ENCODE peak calls at places on chromosome 22, in ten cellular contexts. One of them, this sample, is unnamed.

GRCh38 chr22:32310777-32311176 is 46.9 kb upstream of the RFPL3 start:
- DNase-seq in left cardiac atrium: no peak
- DNase-seq in NCI-H524: no peak
- DNase-seq in IMR-90: no peak
- DNase-seq in retina: no peak
- DNase-seq in T1000: no peak
- DNase-seq in GM12865: no peak
- DNase-seq in activated gamma-delta T cell treated with Interleukin-2 at 50 U/mL for 16 hours: no peak
- DNase-seq in thoracic aorta: no peak
- DNase-seq in mesenchymal stem cell: no peak
- DNase-seq in this sample: no peak

GRCh38 chr22:37118083-37118482 is 8.6 kb upstream of the TMPRSS6 start:
- DNase-seq in thoracic aorta: no peak
- DNase-seq in retina: no peak
- DNase-seq in T1000: no peak
- DNase-seq in mesenchymal stem cell: no peak
- DNase-seq in NCI-H524: no peak
- DNase-seq in IMR-90: no peak
- DNase-seq in left cardiac atrium: no peak
- DNase-seq in GM12865: no peak
- DNase-seq in activated gamma-delta T cell treated with Interleukin-2 at 50 U/mL for 16 hours: no peak
- DNase-seq in this sample: no peak

GRCh38 chr22:32796865-32797573 is 4.5 kb upstream of the TIMP3 start:
- DNase-seq in IMR-90: peak; percentile 83
- DNase-seq in NCI-H524: peak; percentile 69
- DNase-seq in thoracic aorta: peak; percentile 51
- DNase-seq in GM12865: peak; percentile 55
- DNase-seq in left cardiac atrium: peak; percentile 79
- DNase-seq in mesenchymal stem cell: peak; percentile 66
- DNase-seq in retina: peak; percentile 84
- DNase-seq in T1000: peak; percentile 66
- DNase-seq in activated gamma-delta T cell treated with Interleukin-2 at 50 U/mL for 16 hours: peak; percentile 27
- DNase-seq in this sample: peak; percentile 36

GRCh38 chr22:49962012-49962750 is 1.6 kb downstream of the PIM3 start:
- DNase-seq in T1000: peak; percentile 67
- DNase-seq in activated gamma-delta T cell treated with Interleukin-2 at 50 U/mL for 16 hours: peak; percentile 72
- DNase-seq in GM12865: peak; percentile 90
- DNase-seq in left cardiac atrium: peak; percentile 90
- DNase-seq in thoracic aorta: peak; percentile 55
- DNase-seq in NCI-H524: peak; percentile 47
- DNase-seq in IMR-90: peak; percentile 93
- DNase-seq in retina: peak; percentile 63
- DNase-seq in mesenchymal stem cell: peak; percentile 96
- DNase-seq in this sample: no peak

GRCh38 chr22:47063071-47063509 is 300.6 kb downstream of the TBC1D22A start:
- DNase-seq in left cardiac atrium: no peak
- DNase-seq in T1000: no peak
- DNase-seq in thoracic aorta: no peak
- DNase-seq in NCI-H524: no peak
- DNase-seq in IMR-90: no peak
- DNase-seq in mesenchymal stem cell: no peak
- DNase-seq in retina: no peak
- DNase-seq in GM12865: no peak
- DNase-seq in activated gamma-delta T cell treated with Interleukin-2 at 50 U/mL for 16 hours: no peak
- DNase-seq in this sample: no peak

GRCh38 chr22:24482586-24482985 is 12.5 kb upstream of the UPB1 start:
- DNase-seq in IMR-90: peak; percentile 79
- DNase-seq in NCI-H524: peak; percentile 12
- DNase-seq in retina: no peak
- DNase-seq in left cardiac atrium: no peak
- DNase-seq in mesenchymal stem cell: peak; percentile 85
- DNase-seq in T1000: no peak
- DNase-seq in GM12865: no peak
- DNase-seq in activated gamma-delta T cell treated with Interleukin-2 at 50 U/mL for 16 hours: no peak
- DNase-seq in thoracic aorta: no peak
- DNase-seq in this sample: no peak

GRCh38 chr22:25700996-25701815 is 40.8 kb upstream of the MYO18B start:
- DNase-seq in left cardiac atrium: peak; percentile 36
- DNase-seq in retina: no peak
- DNase-seq in NCI-H524: peak; percentile 92
- DNase-seq in mesenchymal stem cell: no peak
- DNase-seq in IMR-90: peak; percentile 22
- DNase-seq in thoracic aorta: no peak
- DNase-seq in GM12865: no peak
- DNase-seq in T1000: no peak
- DNase-seq in activated gamma-delta T cell treated with Interleukin-2 at 50 U/mL for 16 hours: no peak
- DNase-seq in this sample: no peak

GRCh38 chr22:20147286-20147988 is 3.4 kb downstream of the CCDC188 start:
- DNase-seq in GM12865: no peak
- DNase-seq in retina: no peak
- DNase-seq in NCI-H524: no peak
- DNase-seq in left cardiac atrium: no peak
- DNase-seq in mesenchymal stem cell: no peak
- DNase-seq in activated gamma-delta T cell treated with Interleukin-2 at 50 U/mL for 16 hours: no peak
- DNase-seq in IMR-90: no peak
- DNase-seq in thoracic aorta: no peak
- DNase-seq in T1000: no peak
- DNase-seq in this sample: no peak

GRCh38 chr22:27473533-27473932 is 328.0 kb downstream of the MN1 start:
- DNase-seq in left cardiac atrium: no peak
- DNase-seq in retina: no peak
- DNase-seq in NCI-H524: no peak
- DNase-seq in mesenchymal stem cell: no peak
- DNase-seq in IMR-90: no peak
- DNase-seq in thoracic aorta: no peak
- DNase-seq in activated gamma-delta T cell treated with Interleukin-2 at 50 U/mL for 16 hours: no peak
- DNase-seq in GM12865: no peak
- DNase-seq in T1000: no peak
- DNase-seq in this sample: no peak

GRCh38 chr22:30920407-30920806 is 48.2 kb downstream of the MORC2 start:
- DNase-seq in GM12865: peak; percentile 76
- DNase-seq in mesenchymal stem cell: peak; percentile 55
- DNase-seq in T1000: peak; percentile 65
- DNase-seq in IMR-90: peak; percentile 59
- DNase-seq in NCI-H524: peak; percentile 62
- DNase-seq in left cardiac atrium: peak; percentile 83
- DNase-seq in retina: peak; percentile 78
- DNase-seq in thoracic aorta: peak; percentile 45
- DNase-seq in activated gamma-delta T cell treated with Interleukin-2 at 50 U/mL for 16 hours: peak; percentile 88
- DNase-seq in this sample: peak; percentile 65

GRCh38 chr22:43838571-43839307 is 23.6 kb downstream of the SULT4A1 start:
- DNase-seq in retina: no peak
- DNase-seq in thoracic aorta: no peak
- DNase-seq in GM12865: no peak
- DNase-seq in IMR-90: no peak
- DNase-seq in mesenchymal stem cell: no peak
- DNase-seq in T1000: no peak
- DNase-seq in NCI-H524: no peak
- DNase-seq in activated gamma-delta T cell treated with Interleukin-2 at 50 U/mL for 16 hours: no peak
- DNase-seq in left cardiac atrium: no peak
- DNase-seq in this sample: no peak

GRCh38 chr22:36797988-36798670 is 18.7 kb downstream of the PVALB start:
- DNase-seq in left cardiac atrium: no peak
- DNase-seq in thoracic aorta: no peak
- DNase-seq in GM12865: peak; percentile 32
- DNase-seq in activated gamma-delta T cell treated with Interleukin-2 at 50 U/mL for 16 hours: no peak
- DNase-seq in mesenchymal stem cell: no peak
- DNase-seq in IMR-90: no peak
- DNase-seq in T1000: no peak
- DNase-seq in retina: peak; percentile 63
- DNase-seq in NCI-H524: no peak
- DNase-seq in this sample: no peak

GRCh38 chr22:22519591-22519990 is 479 bp downstream of the ZNF280A start:
- DNase-seq in thoracic aorta: no peak
- DNase-seq in left cardiac atrium: no peak
- DNase-seq in IMR-90: no peak
- DNase-seq in retina: no peak
- DNase-seq in NCI-H524: no peak
- DNase-seq in activated gamma-delta T cell treated with Interleukin-2 at 50 U/mL for 16 hours: no peak
- DNase-seq in T1000: no peak
- DNase-seq in mesenchymal stem cell: no peak
- DNase-seq in GM12865: no peak
- DNase-seq in this sample: no peak

GRCh38 chr22:19289475-19290161 is 1.9 kb downstream of the CLTCL1 start:
- DNase-seq in mesenchymal stem cell: peak; percentile 85
- DNase-seq in activated gamma-delta T cell treated with Interleukin-2 at 50 U/mL for 16 hours: peak; percentile 8
- DNase-seq in thoracic aorta: no peak
- DNase-seq in T1000: no peak
- DNase-seq in NCI-H524: no peak
- DNase-seq in GM12865: no peak
- DNase-seq in left cardiac atrium: no peak
- DNase-seq in retina: no peak
- DNase-seq in IMR-90: peak; percentile 81
- DNase-seq in this sample: no peak

GRCh38 chr22:43550024-43550620 is 138.3 kb downstream of the MPPED1 start:
- DNase-seq in thoracic aorta: no peak
- DNase-seq in left cardiac atrium: no peak
- DNase-seq in mesenchymal stem cell: no peak
- DNase-seq in retina: no peak
- DNase-seq in NCI-H524: no peak
- DNase-seq in activated gamma-delta T cell treated with Interleukin-2 at 50 U/mL for 16 hours: no peak
- DNase-seq in GM12865: peak; percentile 24
- DNase-seq in T1000: no peak
- DNase-seq in IMR-90: no peak
- DNase-seq in this sample: no peak

GRCh38 chr22:31125521-31126117 is 2.9 kb downstream of the INPP5J start:
- DNase-seq in thoracic aorta: no peak
- DNase-seq in GM12865: no peak
- DNase-seq in activated gamma-delta T cell treated with Interleukin-2 at 50 U/mL for 16 hours: no peak
- DNase-seq in IMR-90: no peak
- DNase-seq in NCI-H524: no peak
- DNase-seq in left cardiac atrium: no peak
- DNase-seq in mesenchymal stem cell: no peak
- DNase-seq in retina: no peak
- DNase-seq in T1000: no peak
- DNase-seq in this sample: no peak

GRCh38 chr22:49239264-49240015 is 588.2 kb downstream of the BRD1 start:
- DNase-seq in GM12865: no peak
- DNase-seq in thoracic aorta: no peak
- DNase-seq in left cardiac atrium: no peak
- DNase-seq in mesenchymal stem cell: no peak
- DNase-seq in activated gamma-delta T cell treated with Interleukin-2 at 50 U/mL for 16 hours: no peak
- DNase-seq in IMR-90: no peak
- DNase-seq in T1000: no peak
- DNase-seq in NCI-H524: no peak
- DNase-seq in retina: no peak
- DNase-seq in this sample: no peak

GRCh38 chr22:45664136-45664646 is 7.4 kb upstream of the ATXN10 start:
- DNase-seq in left cardiac atrium: no peak
- DNase-seq in activated gamma-delta T cell treated with Interleukin-2 at 50 U/mL for 16 hours: no peak
- DNase-seq in mesenchymal stem cell: no peak
- DNase-seq in thoracic aorta: no peak
- DNase-seq in NCI-H524: no peak
- DNase-seq in retina: no peak
- DNase-seq in GM12865: no peak
- DNase-seq in IMR-90: no peak
- DNase-seq in T1000: no peak
- DNase-seq in this sample: no peak

GRCh38 chr22:48745842-48746788 is 1081.6 kb downstream of the BRD1 start:
- DNase-seq in NCI-H524: no peak
- DNase-seq in GM12865: no peak
- DNase-seq in activated gamma-delta T cell treated with Interleukin-2 at 50 U/mL for 16 hours: no peak
- DNase-seq in thoracic aorta: no peak
- DNase-seq in IMR-90: no peak
- DNase-seq in mesenchymal stem cell: no peak
- DNase-seq in left cardiac atrium: no peak
- DNase-seq in T1000: no peak
- DNase-seq in retina: no peak
- DNase-seq in this sample: no peak

GRCh38 chr22:48474881-48475280 is 1352.8 kb downstream of the BRD1 start:
- DNase-seq in NCI-H524: no peak
- DNase-seq in left cardiac atrium: no peak
- DNase-seq in mesenchymal stem cell: no peak
- DNase-seq in activated gamma-delta T cell treated with Interleukin-2 at 50 U/mL for 16 hours: no peak
- DNase-seq in retina: no peak
- DNase-seq in IMR-90: no peak
- DNase-seq in GM12865: no peak
- DNase-seq in T1000: no peak
- DNase-seq in thoracic aorta: no peak
- DNase-seq in this sample: no peak

GRCh38 chr22:45604239-45604711 is 67.4 kb upstream of the ATXN10 start:
- DNase-seq in thoracic aorta: no peak
- DNase-seq in T1000: peak; percentile 12
- DNase-seq in retina: no peak
- DNase-seq in mesenchymal stem cell: no peak
- DNase-seq in NCI-H524: no peak
- DNase-seq in IMR-90: peak; percentile 48
- DNase-seq in left cardiac atrium: no peak
- DNase-seq in GM12865: no peak
- DNase-seq in activated gamma-delta T cell treated with Interleukin-2 at 50 U/mL for 16 hours: no peak
- DNase-seq in this sample: no peak

GRCh38 chr22:29030016-29030617 is 31.5 kb downstream of the C22orf31 start:
- DNase-seq in retina: peak; percentile 44
- DNase-seq in T1000: no peak
- DNase-seq in activated gamma-delta T cell treated with Interleukin-2 at 50 U/mL for 16 hours: no peak
- DNase-seq in GM12865: no peak
- DNase-seq in mesenchymal stem cell: peak; percentile 43
- DNase-seq in NCI-H524: no peak
- DNase-seq in IMR-90: no peak
- DNase-seq in thoracic aorta: no peak
- DNase-seq in left cardiac atrium: no peak
- DNase-seq in this sample: no peak

GRCh38 chr22:46444390-46444854 is 93.0 kb downstream of the CELSR1 start:
- DNase-seq in T1000: no peak
- DNase-seq in GM12865: no peak
- DNase-seq in IMR-90: no peak
- DNase-seq in NCI-H524: no peak
- DNase-seq in mesenchymal stem cell: no peak
- DNase-seq in activated gamma-delta T cell treated with Interleukin-2 at 50 U/mL for 16 hours: no peak
- DNase-seq in retina: no peak
- DNase-seq in left cardiac atrium: no peak
- DNase-seq in thoracic aorta: no peak
- DNase-seq in this sample: no peak

GRCh38 chr22:43015677-43016042 is 711 bp upstream of the PACSIN2 start:
- DNase-seq in NCI-H524: no peak
- DNase-seq in IMR-90: no peak
- DNase-seq in left cardiac atrium: no peak
- DNase-seq in thoracic aorta: no peak
- DNase-seq in retina: no peak
- DNase-seq in GM12865: no peak
- DNase-seq in T1000: no peak
- DNase-seq in activated gamma-delta T cell treated with Interleukin-2 at 50 U/mL for 16 hours: no peak
- DNase-seq in mesenchymal stem cell: no peak
- DNase-seq in this sample: no peak

GRCh38 chr22:28894320-28894719 is 10.9 kb downstream of the ZNRF3 start:
- DNase-seq in T1000: no peak
- DNase-seq in retina: no peak
- DNase-seq in left cardiac atrium: peak; percentile 40
- DNase-seq in NCI-H524: peak; percentile 94
- DNase-seq in IMR-90: no peak
- DNase-seq in thoracic aorta: no peak
- DNase-seq in GM12865: no peak
- DNase-seq in activated gamma-delta T cell treated with Interleukin-2 at 50 U/mL for 16 hours: no peak
- DNase-seq in mesenchymal stem cell: no peak
- DNase-seq in this sample: no peak

GRCh38 chr22:40422558-40423245 is 52.3 kb downstream of the SGSM3 start:
- DNase-seq in mesenchymal stem cell: no peak
- DNase-seq in left cardiac atrium: no peak
- DNase-seq in thoracic aorta: no peak
- DNase-seq in NCI-H524: no peak
- DNase-seq in retina: no peak
- DNase-seq in IMR-90: no peak
- DNase-seq in GM12865: no peak
- DNase-seq in T1000: no peak
- DNase-seq in activated gamma-delta T cell treated with Interleukin-2 at 50 U/mL for 16 hours: no peak
- DNase-seq in this sample: no peak

GRCh38 chr22:37822079-37822833 is 926 bp upstream of the GALR3 start:
- DNase-seq in T1000: no peak
- DNase-seq in retina: no peak
- DNase-seq in thoracic aorta: no peak
- DNase-seq in NCI-H524: peak; percentile 48
- DNase-seq in activated gamma-delta T cell treated with Interleukin-2 at 50 U/mL for 16 hours: no peak
- DNase-seq in mesenchymal stem cell: no peak
- DNase-seq in left cardiac atrium: no peak
- DNase-seq in GM12865: no peak
- DNase-seq in IMR-90: no peak
- DNase-seq in this sample: no peak

GRCh38 chr22:30826670-30827355 is 132.1 kb downstream of the OSBP2 start:
- DNase-seq in left cardiac atrium: no peak
- DNase-seq in mesenchymal stem cell: no peak
- DNase-seq in T1000: no peak
- DNase-seq in GM12865: no peak
- DNase-seq in NCI-H524: no peak
- DNase-seq in IMR-90: no peak
- DNase-seq in activated gamma-delta T cell treated with Interleukin-2 at 50 U/mL for 16 hours: no peak
- DNase-seq in thoracic aorta: no peak
- DNase-seq in retina: no peak
- DNase-seq in this sample: no peak

This sample was measured in GM18507.